ENCODE peak calls at places on chromosomes 12 and 14, in six cellular contexts. L is naive B cell; P is CD4-positive, alpha-beta T cell; V is stimulated activated CD4-positive, alpha-beta T cell treated with anti-CD3 and anti-CD28 coated beads, Interleukin-15, amount 100 ng/mL, for 1 hour; E is LNCaP clone FGC; C is NCI-H460. F is an unnamed sample.

GRCh38 chr12:54596526-54596946 is 8.1 kb upstream of the PPP1R1A start:
- DNase-seq in L (no peak), P (peak), V (peak), E (peak), C (peak), F (peak)

GRCh38 chr14:74599201-74599809 is 12.7 kb downstream of the LTBP2 start:
- DNase-seq in L (no peak), P (no peak), V (no peak), E (no peak), C (no peak), F (no peak)

GRCh38 chr14:24067133-24068082 is 4.0 kb upstream of the CPNE6 start:
- DNase-seq in L (no peak), P (no peak), V (no peak), E (no peak), C (no peak), F (no peak)

GRCh38 chr14:58747181-58747580 is 109.4 kb downstream of the DACT1 start:
- DNase-seq in L (no peak), P (no peak), V (no peak), E (no peak), C (peak), F (no peak)

GRCh38 chr14:31510222-31510621 is 22.4 kb upstream of the GPR33 start:
- DNase-seq in L (peak), P (no peak), V (no peak), E (peak), C (peak), F (no peak)

GRCh38 chr12:112167031-112167461 is 41.7 kb downstream of the TRAFD1 start:
- DNase-seq in L (no peak), P (no peak), V (no peak), E (no peak), C (no peak), F (no peak)

GRCh38 chr14:78595797-78596196 is 425.6 kb downstream of the NRXN3 start:
- DNase-seq in L (no peak), P (no peak), V (no peak), E (no peak), C (no peak), F (no peak)

GRCh38 chr12:69284131-69284530 is 44.8 kb downstream of the CPSF6 start:
- DNase-seq in L (peak), P (no peak), V (no peak), E (no peak), C (peak), F (no peak)

GRCh38 chr14:103594265-103594664 is 31.5 kb downstream of the COA8 start:
- DNase-seq in L (no peak), P (no peak), V (no peak), E (no peak), C (no peak), F (no peak)

GRCh38 chr14:36293824-36294223 is 26.6 kb downstream of the MBIP start:
- DNase-seq in L (no peak), P (no peak), V (no peak), E (no peak), C (no peak), F (no peak)